ENCODE peak calls at places on chromosomes 3 and 15, in five cellular contexts. U is retinal pigment epithelial cell, V is SK-MEL-5, Y is iPS-NIHi11, A is NCI-H460. I is an unnamed sample.

GRCh38 chr3:72567474-72567873 is 280.8 kb downstream of the SHQ1 start:
- DNase-seq in U (no peak), V (peak), Y (no peak), A (no peak), I (no peak)

GRCh38 chr3:197956626-197956988 is 3.4 kb upstream of the LMLN start:
- DNase-seq in U (no peak), V (peak), Y (no peak), A (no peak), I (no peak)

GRCh38 chr15:70251246-70251990 is 153.7 kb upstream of the TLE3 start:
- DNase-seq in U (no peak), V (no peak), Y (no peak), A (no peak), I (no peak)

GRCh38 chr15:92112180-92112579 is 258.7 kb downstream of the SLCO3A1 start:
- DNase-seq in U (no peak), V (peak), Y (no peak), A (no peak), I (no peak)

GRCh38 chr3:156615592-156616173 is 58.7 kb upstream of the TIPARP start:
- DNase-seq in U (peak), V (no peak), Y (no peak), A (no peak), I (no peak)

GRCh38 chr3:193996641-193997089 is 139.3 kb upstream of the HES1 start:
- DNase-seq in U (no peak), V (no peak), Y (peak), A (no peak), I (peak)

GRCh38 chr3:121574449-121574848 is 6.7 kb downstream of the ARGFX start:
- DNase-seq in U (peak), V (no peak), Y (no peak), A (peak), I (no peak)

GRCh38 chr3:138948371-138949001 is 1.5 kb downstream of the FOXL2NB start:
- DNase-seq in U (no peak), V (no peak), Y (no peak), A (no peak), I (peak)

GRCh38 chr3:29771602-29772001 is 490.7 kb downstream of the RBMS3 start:
- DNase-seq in U (no peak), V (no peak), Y (no peak), A (no peak), I (no peak)

GRCh38 chr3:66863205-66864135 is 134.6 kb upstream of the KBTBD8 start:
- DNase-seq in U (no peak), V (no peak), Y (no peak), A (no peak), I (no peak)

GRCh38 chr3:12138044-12138443 is 20.7 kb downstream of the TIMP4 start:
- DNase-seq in U (no peak), V (peak), Y (peak), A (peak), I (no peak)

GRCh38 chr3:40476478-40477470 is at the start of gene ZNF619:
- DNase-seq in U (peak), V (peak), Y (peak), A (peak), I (peak)

GRCh38 chr3:26596325-26596724 is 26.2 kb upstream of the LRRC3B start:
- DNase-seq in U (no peak), V (no peak), Y (no peak), A (no peak), I (no peak)

GRCh38 chr3:24278526-24278925 is 216.1 kb downstream of the THRB start:
- DNase-seq in U (no peak), V (no peak), Y (no peak), A (no peak), I (no peak)

GRCh38 chr3:187101184-187102072 is 37.9 kb downstream of the RPL39L start:
- DNase-seq in U (no peak), V (peak), Y (peak), A (peak), I (peak)

GRCh38 chr3:143001034-143001368 is 369 bp upstream of the U2SURP start:
- DNase-seq in U (no peak), V (no peak), Y (no peak), A (no peak), I (no peak)